ENCODE peak calls at places on chromosome 4, in eight cellular contexts. A is NCI-H748 treated with DMSO at 0.1 percent for 48 hours; M is Right ventricle myocardium superior; L is effector CD8-positive, alpha-beta T cell; I is AG20443; W is M059J; P is stimulated activated CD8-positive, alpha-beta memory T cell treated with anti-CD3 and anti-CD28 coated beads, Interleukin-12 subunit alpha, Interleukin-12 subunit beta, amount 100 ng/mL, for 4 hours; G is activated T-cell treated with anti-CD3 and anti-CD28 coated beads for 1 hour. T is an unnamed sample.

GRCh38 chr4:184574861-184575260 is 74.4 kb downstream of the CASP3 start:
- DNase-seq in I (no peak), L (no peak), W (no peak), P (no peak), G (no peak), M (no peak), A (no peak), T (no peak)

GRCh38 chr4:154741877-154742851 is 1.6 kb upstream of the LRAT start:
- DNase-seq in P (no peak), A (no peak), W (peak), I (peak), L (no peak), G (no peak), M (no peak), T (no peak)

GRCh38 chr4:41880840-41881831 is 54.1 kb upstream of the TMEM33 start:
- DNase-seq in P (no peak), I (no peak), G (no peak), A (no peak), W (peak), M (no peak), L (no peak), T (no peak)

GRCh38 chr4:186792994-186793393 is 69.3 kb upstream of the FAT1 start:
- DNase-seq in G (no peak), P (no peak), I (peak), M (no peak), A (no peak), W (peak), L (no peak), T (no peak)

GRCh38 chr4:177375971-177376370 is 66.3 kb downstream of the AGA start:
- DNase-seq in G (no peak), L (no peak), W (peak), A (no peak), P (no peak), M (no peak), I (no peak), T (no peak)

GRCh38 chr4:173074501-173074946 is 94.1 kb upstream of the GALNT7 start:
- DNase-seq in G (no peak), W (peak), I (peak), A (no peak), L (no peak), P (no peak), M (no peak), T (no peak)

GRCh38 chr4:40176602-40177001 is 20.2 kb upstream of the RHOH start:
- DNase-seq in I (no peak), M (no peak), L (no peak), G (no peak), A (no peak), P (no peak), W (no peak), T (no peak)

GRCh38 chr4:179893967-179894590 is 2349.1 kb upstream of the TENM3 start:
- DNase-seq in W (no peak), A (no peak), I (no peak), P (no peak), G (no peak), L (no peak), M (no peak), T (no peak)

GRCh38 chr4:7166981-7167700 is 25.2 kb upstream of the SORCS2 start:
- DNase-seq in M (no peak), P (no peak), W (no peak), G (no peak), A (no peak), L (no peak), I (no peak), T (no peak)

GRCh38 chr4:132513491-132513890 is 635.6 kb upstream of the PCDH10 start:
- DNase-seq in A (no peak), G (no peak), W (no peak), I (no peak), M (no peak), P (no peak), L (no peak), T (no peak)

GRCh38 chr4:4461850-4462249 is 74.9 kb downstream of the NSG1 start:
- DNase-seq in G (peak), A (no peak), W (no peak), M (no peak), L (no peak), P (peak), I (no peak), T (no peak)

GRCh38 chr4:125313497-125313896 is 1.3 kb upstream of the FAT4 start:
- DNase-seq in I (peak), G (no peak), L (no peak), A (peak), P (no peak), W (peak), M (no peak), T (no peak)

GRCh38 chr4:85028910-85029309 is 62.4 kb upstream of the WDFY3 start:
- DNase-seq in A (peak), L (no peak), P (no peak), G (no peak), M (no peak), I (no peak), W (peak), T (no peak)

GRCh38 chr4:109915385-109916002 is 2.8 kb downstream of the EGF start:
- DNase-seq in I (no peak), W (no peak), A (no peak), G (no peak), P (no peak), L (no peak), M (no peak), T (no peak)

GRCh38 chr4:123478859-123479345 is 82.3 kb downstream of the SPRY1 start:
- DNase-seq in A (no peak), L (no peak), G (no peak), W (peak), I (peak), M (no peak), P (no peak), T (no peak)

GRCh38 chr4:182839256-182839655 is 77.9 kb downstream of the DCTD start:
- DNase-seq in W (no peak), L (no peak), A (no peak), M (no peak), G (no peak), I (no peak), P (no peak), T (no peak)

GRCh38 chr4:69471639-69472038 is 24.1 kb downstream of the UGT2B4 start:
- DNase-seq in G (no peak), P (no peak), W (no peak), I (no peak), L (no peak), M (no peak), A (no peak), T (no peak)

GRCh38 chr4:7444731-7445130 is 10.0 kb upstream of the PSAPL1 start:
- DNase-seq in G (no peak), W (no peak), I (no peak), L (no peak), A (no peak), M (no peak), P (no peak), T (no peak)

GRCh38 chr4:156261230-156261629 is 307.6 kb upstream of the CTSO start:
- DNase-seq in L (no peak), G (no peak), I (no peak), W (no peak), M (no peak), P (no peak), A (no peak), T (no peak)

GRCh38 chr4:98482847-98483806 is 175.3 kb downstream of the TSPAN5 start:
- DNase-seq in I (no peak), P (no peak), L (no peak), M (no peak), A (no peak), W (peak), G (no peak), T (peak)

GRCh38 chr4:102792361-102792936 is 31.7 kb upstream of the MANBA start:
- DNase-seq in P (no peak), G (no peak), M (no peak), I (no peak), L (no peak), W (no peak), A (no peak), T (no peak)

GRCh38 chr4:46146993-46147392 is 23.1 kb upstream of the GABRG1 start:
- DNase-seq in A (no peak), P (no peak), I (no peak), M (no peak), W (no peak), L (no peak), G (no peak), T (no peak)

GRCh38 chr4:40292313-40292759 is 42.8 kb upstream of the CHRNA9 start:
- DNase-seq in M (no peak), P (no peak), G (no peak), A (no peak), L (no peak), I (no peak), W (peak), T (no peak)

GRCh38 chr4:180665994-180666818 is 1577.0 kb upstream of the TENM3 start:
- DNase-seq in A (peak), P (no peak), L (no peak), G (no peak), I (peak), W (peak), M (no peak), T (no peak)

GRCh38 chr4:77922158-77923094 is 59.8 kb downstream of the MRPL1 start:
- DNase-seq in W (peak), L (no peak), G (no peak), M (no peak), P (no peak), A (no peak), I (peak), T (no peak)

GRCh38 chr4:54661156-54661555 is 3.4 kb downstream of the KIT start:
- DNase-seq in A (no peak), W (peak), G (no peak), M (no peak), I (peak), P (no peak), L (no peak), T (no peak)

GRCh38 chr4:185764880-185765279 is 47.1 kb downstream of the SORBS2 start:
- DNase-seq in G (no peak), W (no peak), P (no peak), I (no peak), L (no peak), M (no peak), A (no peak), T (no peak)

GRCh38 chr4:47839259-47839658 is 1.4 kb upstream of the CORIN start:
- DNase-seq in P (no peak), L (no peak), A (no peak), G (no peak), W (no peak), M (no peak), I (no peak), T (peak)